ENCODE peak calls at places on chromosomes 6 and 20, in five cellular contexts. One of them, this sample, is unnamed.

GRCh38 chr6:82248233-82248735 is 740 bp upstream of the IBTK start:
- DNase-seq in IMR-90: peak
- DNase-seq in esophagus squamous epithelium: no peak
- DNase-seq in MM.1S: peak
- DNase-seq in GM12864: no peak
- DNase-seq in this sample: peak

GRCh38 chr20:8254911-8255582 is 123.0 kb downstream of the PLCB1 start:
- DNase-seq in IMR-90: peak
- DNase-seq in esophagus squamous epithelium: no peak
- DNase-seq in MM.1S: no peak
- DNase-seq in GM12864: no peak
- DNase-seq in this sample: no peak

GRCh38 chr6:150813319-150813992 is 52.0 kb upstream of the MTHFD1L start:
- DNase-seq in IMR-90: peak
- DNase-seq in esophagus squamous epithelium: no peak
- DNase-seq in MM.1S: no peak
- DNase-seq in GM12864: peak
- DNase-seq in this sample: peak

GRCh38 chr20:58810116-58810878 is 40.4 kb downstream of the GNAS-AS1 start:
- DNase-seq in IMR-90: peak
- DNase-seq in esophagus squamous epithelium: no peak
- DNase-seq in MM.1S: no peak
- DNase-seq in GM12864: no peak
- DNase-seq in this sample: no peak

GRCh38 chr6:81075974-81076373 is 676.5 kb downstream of the TENT5A start:
- DNase-seq in IMR-90: peak
- DNase-seq in esophagus squamous epithelium: no peak
- DNase-seq in MM.1S: no peak
- DNase-seq in GM12864: no peak
- DNase-seq in this sample: no peak

GRCh38 chr20:1313236-1313964 is 15.5 kb downstream of the SDCBP2 start:
- DNase-seq in IMR-90: peak
- DNase-seq in esophagus squamous epithelium: no peak
- DNase-seq in MM.1S: peak
- DNase-seq in GM12864: no peak
- DNase-seq in this sample: peak

GRCh38 chr6:55276745-55277627 is 50.3 kb upstream of the GFRAL start:
- DNase-seq in IMR-90: peak
- DNase-seq in esophagus squamous epithelium: no peak
- DNase-seq in MM.1S: peak
- DNase-seq in GM12864: peak
- DNase-seq in this sample: peak

GRCh38 chr6:100464910-100465700 is at the start of gene SIM1:
- DNase-seq in IMR-90: peak
- DNase-seq in esophagus squamous epithelium: no peak
- DNase-seq in MM.1S: no peak
- DNase-seq in GM12864: no peak
- DNase-seq in this sample: peak

GRCh38 chr20:19426356-19426755 is 213.9 kb downstream of the SLC24A3 start:
- DNase-seq in IMR-90: no peak
- DNase-seq in esophagus squamous epithelium: no peak
- DNase-seq in MM.1S: no peak
- DNase-seq in GM12864: no peak
- DNase-seq in this sample: no peak

GRCh38 chr20:19427480-19427879 is 215.0 kb downstream of the SLC24A3 start:
- DNase-seq in IMR-90: no peak
- DNase-seq in esophagus squamous epithelium: no peak
- DNase-seq in MM.1S: no peak
- DNase-seq in GM12864: no peak
- DNase-seq in this sample: no peak

GRCh38 chr20:19419420-19419819 is 207.0 kb downstream of the SLC24A3 start:
- DNase-seq in IMR-90: no peak
- DNase-seq in esophagus squamous epithelium: no peak
- DNase-seq in MM.1S: no peak
- DNase-seq in GM12864: no peak
- DNase-seq in this sample: no peak

GRCh38 chr20:19423892-19424620 is 211.6 kb downstream of the SLC24A3 start:
- DNase-seq in IMR-90: no peak
- DNase-seq in esophagus squamous epithelium: no peak
- DNase-seq in MM.1S: no peak
- DNase-seq in GM12864: no peak
- DNase-seq in this sample: no peak

GRCh38 chr20:19423097-19423891 is 210.9 kb downstream of the SLC24A3 start:
- DNase-seq in IMR-90: no peak
- DNase-seq in esophagus squamous epithelium: no peak
- DNase-seq in MM.1S: no peak
- DNase-seq in GM12864: no peak
- DNase-seq in this sample: no peak
- TF ChIP-seq CTCF in IMR-90: no peak
- TF ChIP-seq CTCF in esophagus squamous epithelium: no peak
- TF ChIP-seq CTCF in MM.1S: no peak
- TF ChIP-seq CTCF in GM12864: no peak
- TF ChIP-seq CTCF in this sample: no peak

GRCh38 chr6:89972024-89972381 is 77.7 kb downstream of the GJA10 start:
- DNase-seq in IMR-90: no peak
- DNase-seq in esophagus squamous epithelium: no peak
- DNase-seq in MM.1S: no peak
- DNase-seq in GM12864: no peak
- DNase-seq in this sample: no peak

GRCh38 chr6:89970609-89971337 is 76.5 kb downstream of the GJA10 start:
- DNase-seq in IMR-90: peak
- DNase-seq in esophagus squamous epithelium: no peak
- DNase-seq in MM.1S: no peak
- DNase-seq in GM12864: no peak
- DNase-seq in this sample: no peak

GRCh38 chr6:89966913-89967312 is 72.6 kb downstream of the GJA10 start:
- DNase-seq in IMR-90: no peak
- DNase-seq in esophagus squamous epithelium: no peak
- DNase-seq in MM.1S: no peak
- DNase-seq in GM12864: no peak
- DNase-seq in this sample: no peak

GRCh38 chr6:89966250-89966588 is 72.0 kb downstream of the GJA10 start:
- DNase-seq in IMR-90: peak
- DNase-seq in esophagus squamous epithelium: no peak
- DNase-seq in MM.1S: no peak
- DNase-seq in GM12864: no peak
- DNase-seq in this sample: no peak

DNA sequence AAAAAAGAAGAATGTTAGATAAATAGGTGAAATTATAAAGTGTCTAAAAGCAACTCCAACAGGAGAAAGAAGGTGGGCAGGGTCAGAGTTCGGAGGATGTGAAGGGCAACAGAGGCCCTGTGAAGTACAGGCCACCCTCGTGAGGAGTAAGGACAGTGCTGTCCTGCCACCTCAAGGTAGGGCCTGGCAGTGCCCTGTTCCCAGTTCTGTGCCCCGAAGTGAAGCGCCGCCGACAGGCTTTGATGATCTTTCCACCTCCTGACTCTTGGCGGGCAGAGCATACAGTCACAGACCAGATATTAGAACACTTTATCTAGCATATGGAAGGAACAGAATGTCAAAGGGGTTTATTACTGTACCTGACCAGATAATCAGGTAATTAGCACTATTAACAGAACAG is 75.8 kb downstream of the GJA10 start:
- DNase-seq in IMR-90: no peak
- DNase-seq in esophagus squamous epithelium: no peak
- DNase-seq in MM.1S: no peak
- DNase-seq in GM12864: no peak
- DNase-seq in this sample: no peak
- TF ChIP-seq CTCF in IMR-90: no peak
- TF ChIP-seq CTCF in esophagus squamous epithelium: no peak
- TF ChIP-seq CTCF in MM.1S: no peak
- TF ChIP-seq CTCF in GM12864: no peak
- TF ChIP-seq CTCF in this sample: no peak

GRCh38 chr20:13321416-13321815 is 100.3 kb downstream of the ISM1 start:
- DNase-seq in IMR-90: no peak
- DNase-seq in esophagus squamous epithelium: no peak
- DNase-seq in MM.1S: no peak
- DNase-seq in GM12864: no peak
- DNase-seq in this sample: no peak

GRCh38 chr20:13322198-13322597 is 101.1 kb downstream of the ISM1 start:
- DNase-seq in IMR-90: no peak
- DNase-seq in esophagus squamous epithelium: no peak
- DNase-seq in MM.1S: no peak
- DNase-seq in GM12864: no peak
- DNase-seq in this sample: no peak

GRCh38 chr20:13322621-13323020 is 101.5 kb downstream of the ISM1 start:
- DNase-seq in IMR-90: no peak
- DNase-seq in esophagus squamous epithelium: no peak
- DNase-seq in MM.1S: no peak
- DNase-seq in GM12864: no peak
- DNase-seq in this sample: no peak

GRCh38 chr20:13325796-13326340 is 104.8 kb downstream of the ISM1 start:
- DNase-seq in IMR-90: no peak
- DNase-seq in esophagus squamous epithelium: no peak
- DNase-seq in MM.1S: no peak
- DNase-seq in GM12864: no peak
- DNase-seq in this sample: no peak

DNA sequence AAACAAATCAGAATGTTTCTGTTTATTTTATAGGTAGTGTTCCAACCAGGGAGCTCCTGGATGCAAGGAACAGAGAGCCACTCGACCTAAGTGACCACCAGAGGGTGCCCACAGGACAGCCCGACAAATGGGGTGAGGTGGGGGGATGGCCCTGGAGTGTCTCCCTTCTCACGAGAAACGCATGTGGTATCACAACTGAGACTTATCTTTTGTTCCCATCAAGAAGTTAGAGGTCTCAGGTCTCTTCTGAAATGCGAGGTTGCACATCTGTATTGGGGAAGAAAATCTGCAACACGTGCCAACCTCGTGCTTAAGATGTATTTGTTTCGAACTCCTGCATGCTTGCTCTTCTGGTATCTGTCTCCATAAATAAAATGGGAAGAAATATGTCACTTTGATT is 104.0 kb downstream of the ISM1 start:
- DNase-seq in IMR-90: peak
- DNase-seq in esophagus squamous epithelium: no peak
- DNase-seq in MM.1S: peak
- DNase-seq in GM12864: no peak
- DNase-seq in this sample: no peak
- TF ChIP-seq CTCF in IMR-90: peak
- TF ChIP-seq CTCF in esophagus squamous epithelium: no peak
- TF ChIP-seq CTCF in MM.1S: peak
- TF ChIP-seq CTCF in GM12864: no peak
- TF ChIP-seq CTCF in this sample: peak

GRCh38 chr6:7899046-7899888 is 11.3 kb downstream of the TXNDC5 start:
- DNase-seq in IMR-90: no peak
- DNase-seq in esophagus squamous epithelium: no peak
- DNase-seq in MM.1S: peak
- DNase-seq in GM12864: no peak
- DNase-seq in this sample: peak
- TF ChIP-seq CTCF in IMR-90: peak
- TF ChIP-seq CTCF in esophagus squamous epithelium: no peak
- TF ChIP-seq CTCF in MM.1S: peak
- TF ChIP-seq CTCF in GM12864: peak
- TF ChIP-seq CTCF in this sample: peak

DNA sequence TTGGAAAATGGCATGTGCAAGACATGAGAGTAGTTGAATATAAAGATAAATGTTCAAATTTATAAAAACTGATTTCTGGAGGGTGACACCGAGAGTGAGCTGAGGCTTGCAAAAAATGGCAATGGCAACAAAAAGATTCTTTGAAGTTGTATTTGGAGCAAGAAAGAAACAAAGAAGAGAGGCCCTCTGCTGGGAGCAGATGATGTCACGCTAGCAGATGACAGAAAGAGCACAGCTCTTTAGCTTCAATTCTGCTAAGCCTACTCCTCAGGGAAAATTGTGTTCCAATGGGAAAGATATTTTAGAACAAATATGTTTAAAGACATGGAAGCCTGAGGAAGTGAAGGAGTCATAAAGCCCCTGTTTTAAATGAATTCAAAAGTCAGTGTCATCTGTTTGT is 125.3 kb upstream of the NOX3 start:
- DNase-seq in IMR-90: no peak
- DNase-seq in esophagus squamous epithelium: no peak
- DNase-seq in MM.1S: no peak
- DNase-seq in GM12864: no peak
- DNase-seq in this sample: no peak
- TF ChIP-seq CTCF in IMR-90: peak
- TF ChIP-seq CTCF in esophagus squamous epithelium: no peak
- TF ChIP-seq CTCF in MM.1S: no peak
- TF ChIP-seq CTCF in GM12864: peak
- TF ChIP-seq CTCF in this sample: no peak

DNA sequence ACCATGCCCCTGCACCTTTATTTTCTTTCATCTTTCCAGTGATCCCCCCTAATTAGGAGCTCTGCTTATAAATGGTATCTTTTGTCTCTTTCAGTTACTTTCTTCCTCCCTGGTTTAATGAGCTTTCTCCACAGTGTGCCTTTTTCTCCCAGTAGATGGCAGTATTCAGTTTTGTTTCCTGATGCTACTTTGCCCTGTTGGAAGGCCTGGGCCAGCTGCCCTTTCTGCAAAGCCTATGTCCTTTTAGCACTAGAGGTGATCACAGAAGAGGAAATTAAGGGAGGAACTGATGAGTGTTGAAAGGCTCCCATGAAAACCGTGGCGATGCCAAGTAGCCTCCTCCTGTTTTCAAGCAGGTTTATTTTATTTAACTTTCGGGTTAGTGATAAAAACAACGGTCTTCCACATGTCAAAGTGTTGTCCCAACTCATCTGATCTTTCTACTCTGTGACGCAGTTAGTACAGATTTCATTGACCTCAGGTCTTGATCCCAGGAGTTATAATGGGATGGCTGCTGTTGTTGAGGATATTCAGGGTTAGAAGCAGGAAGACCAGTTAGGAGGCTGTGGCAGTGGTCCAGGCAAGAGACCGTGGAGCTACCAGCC is 184.2 kb upstream of the BMP2 start:
- DNase-seq in IMR-90: peak
- DNase-seq in esophagus squamous epithelium: no peak
- DNase-seq in MM.1S: peak
- DNase-seq in GM12864: no peak
- DNase-seq in this sample: peak
- TF ChIP-seq CTCF in IMR-90: peak
- TF ChIP-seq CTCF in esophagus squamous epithelium: no peak
- TF ChIP-seq CTCF in MM.1S: peak
- TF ChIP-seq CTCF in GM12864: peak
- TF ChIP-seq CTCF in this sample: peak

GRCh38 chr20:46089076-46089337 is 755 bp downstream of the NCOA5 start:
- DNase-seq in IMR-90: peak
- DNase-seq in esophagus squamous epithelium: no peak
- DNase-seq in MM.1S: no peak
- DNase-seq in GM12864: no peak
- DNase-seq in this sample: no peak

GRCh38 chr20:46087161-46087560 is 2.6 kb downstream of the NCOA5 start:
- DNase-seq in IMR-90: peak
- DNase-seq in esophagus squamous epithelium: no peak
- DNase-seq in MM.1S: no peak
- DNase-seq in GM12864: no peak
- DNase-seq in this sample: no peak

GRCh38 chr20:46088409-46089075 is 1.2 kb downstream of the NCOA5 start:
- DNase-seq in IMR-90: peak
- DNase-seq in esophagus squamous epithelium: no peak
- DNase-seq in MM.1S: peak
- DNase-seq in GM12864: no peak
- DNase-seq in this sample: no peak

GRCh38 chr20:46090095-46090388 is 280 bp upstream of the NCOA5 start:
- DNase-seq in IMR-90: no peak
- DNase-seq in esophagus squamous epithelium: no peak
- DNase-seq in MM.1S: no peak
- DNase-seq in GM12864: no peak
- DNase-seq in this sample: no peak

GRCh38 chr20:46089338-46090094 is at the start of gene NCOA5:
- DNase-seq in IMR-90: peak
- DNase-seq in esophagus squamous epithelium: peak
- DNase-seq in MM.1S: peak
- DNase-seq in GM12864: peak
- DNase-seq in this sample: peak
- TF ChIP-seq CTCF in IMR-90: peak
- TF ChIP-seq CTCF in esophagus squamous epithelium: no peak
- TF ChIP-seq CTCF in MM.1S: peak
- TF ChIP-seq CTCF in GM12864: peak
- TF ChIP-seq CTCF in this sample: peak